ENCODE peak calls at places on chromosomes 7 and 10, in eight cellular contexts. K is tibial nerve, O is fibroblast of lung, T is cardiac muscle cell, M is IMR-90, I is PC-3, S is suprapubic skin, Z is uterus. U is an unnamed sample. For H3K4me1, the result is how much of the 10 kb centered on the place peaks cover.

GRCh38 chr10:23693398-23693797 is 254.5 kb downstream of the OTUD1 start:
- DNase-seq in I (no peak), K (no peak), S (no peak), Z (no peak), O (no peak), M (no peak), T (no peak), U (no peak)

GRCh38 chr10:49000437-49001398 is 61.1 kb upstream of the LRRC18 start:
- DNase-seq in I (no peak), T (no peak), Z (no peak), S (no peak), K (no peak), M (no peak), O (no peak), U (no peak)

GRCh38 chr7:148914208-148914777 is 30.2 kb upstream of the EZH2 start:
- DNase-seq in M (peak), K (no peak), O (peak), T (peak), S (no peak), Z (no peak), I (peak), U (no peak)

GRCh38 chr10:130177250-130177649 is 41.1 kb downstream of the GLRX3 start:
- DNase-seq in I (no peak), O (no peak), S (no peak), M (no peak), K (no peak), Z (no peak), T (no peak), U (no peak)

GRCh38 chr7:147833549-147833948 is 757.0 kb upstream of the C7orf33 start:
- DNase-seq in S (no peak), I (no peak), M (no peak), K (no peak), T (no peak), Z (no peak), O (no peak), U (no peak)

GRCh38 chr7:51278797-51279196 is 37.8 kb downstream of the COBL start:
- DNase-seq in S (no peak), T (no peak), I (peak), Z (no peak), M (no peak), O (no peak), K (no peak), U (no peak)

GRCh38 chr10:123808286-123808685 is 83.3 kb downstream of the CPXM2 start:
- DNase-seq in T (no peak), I (no peak), M (no peak), O (no peak), K (no peak), S (no peak), Z (no peak), U (no peak)

GRCh38 chr10:15223174-15223573 is 54.7 kb upstream of the NMT2 start:
- DNase-seq in M (peak), S (no peak), I (peak), K (no peak), T (peak), O (peak), Z (no peak), U (no peak)

GRCh38 chr10:131760416-131761166 is 140.2 kb upstream of the PPP2R2D start:
- DNase-seq in Z (no peak), M (no peak), O (no peak), K (no peak), I (no peak), T (no peak), S (no peak), U (no peak)

GRCh38 chr7:42283553-42283952 is 46.5 kb upstream of the GLI3 start:
- DNase-seq in Z (no peak), K (no peak), T (peak), I (peak), O (peak), S (no peak), M (no peak), U (no peak)

GRCh38 chr7:79308176-79308575 is 145.3 kb downstream of the MAGI2 start:
- DNase-seq in O (peak), S (no peak), T (peak), I (peak), M (no peak), K (peak), Z (no peak), U (no peak)

GRCh38 chr10:102230861-102231356 is 4.8 kb downstream of the ELOVL3 start:
- DNase-seq in M (no peak), O (no peak), S (no peak), K (no peak), I (no peak), Z (no peak), T (peak), U (peak)

GRCh38 chr10:103493362-103493871 is at the start of gene NEURL1:
- DNase-seq in K (no peak), S (no peak), O (no peak), I (no peak), T (no peak), Z (peak), M (no peak), U (no peak)

GRCh38 chr10:29517352-29517923 is 117.3 kb downstream of the SVIL start:
- DNase-seq in I (peak), K (peak), O (peak), S (no peak), T (peak), M (peak), Z (no peak), U (no peak)

GRCh38 chr10:121930729-121931085 is 2.9 kb upstream of the ATE1 start:
- DNase-seq in T (no peak), Z (no peak), K (no peak), S (no peak), I (no peak), O (no peak), M (no peak), U (no peak)
- H3K4me1 ChIP-seq in T (under half), Z (under half), K (under half), S (under half), I (under half), O (under half), M (under half), U (under half)

GRCh38 chr7:47689558-47689957 is 107.6 kb upstream of the TNS3 start:
- DNase-seq in M (no peak), K (no peak), O (no peak), T (no peak), I (no peak), S (no peak), Z (no peak), U (no peak)
- H3K4me1 ChIP-seq in M (under half), K (under half), O (under half), T (under half), I (under half), S (under half), Z (under half), U (under half)

DNA sequence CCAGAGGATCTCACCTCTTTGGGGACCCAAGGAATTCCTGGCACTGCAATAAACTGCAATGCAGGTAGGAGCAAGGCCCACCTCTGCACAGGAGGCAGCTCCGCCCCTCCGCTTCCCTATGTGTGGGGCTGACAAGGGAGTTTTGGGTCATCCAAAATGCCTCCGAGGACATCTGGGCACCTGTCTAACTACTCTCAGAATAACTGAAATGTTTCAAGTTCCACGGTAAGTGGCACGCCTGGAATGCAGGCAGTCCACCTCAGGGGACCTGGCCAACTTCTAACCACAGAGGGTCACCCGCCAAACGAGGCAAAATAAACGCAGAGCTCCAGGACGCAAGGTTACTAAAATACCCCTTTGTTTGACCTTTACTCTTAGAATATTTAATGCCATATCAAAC is 102.5 kb downstream of the FGFR2 start:
- DNase-seq in O (no peak), T (no peak), M (no peak), I (no peak), S (no peak), K (no peak), Z (no peak), U (no peak)
- H3K4me1 ChIP-seq in O (under half), T (under half), M (under half), I (under half), S (under half), K (under half), Z (under half), U (under half)

GRCh38 chr10:114507449-114507848 is 103.1 kb upstream of the AFAP1L2 start:
- DNase-seq in O (no peak), M (no peak), Z (no peak), K (no peak), S (no peak), T (no peak), I (no peak), U (peak)
- H3K4me1 ChIP-seq in O (under half), M (under half), Z (under half), K (half or more), S (half or more), T (under half), I (under half), U (half or more)

DNA sequence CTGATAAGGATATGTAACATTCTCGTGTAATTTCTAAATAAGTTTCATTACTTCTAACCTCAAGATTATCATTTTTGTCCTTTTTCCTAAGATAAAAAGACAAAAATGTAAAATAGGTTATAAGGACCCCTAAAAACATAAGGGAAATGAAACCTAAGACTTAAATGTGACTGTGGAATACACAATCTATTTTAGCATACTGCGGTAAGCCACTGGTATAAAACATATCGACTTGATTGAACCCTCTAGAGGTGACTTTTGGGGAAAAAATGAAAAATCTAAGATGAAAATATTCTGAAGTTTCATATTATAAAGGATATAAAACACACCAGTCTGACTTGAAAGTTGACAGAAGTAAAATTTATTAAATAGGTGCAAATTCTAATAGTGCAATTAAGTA is 1.9 kb downstream of the NAMPT start:
- DNase-seq in S (no peak), O (no peak), K (no peak), M (no peak), I (no peak), T (no peak), Z (no peak), U (no peak)
- H3K4me1 ChIP-seq in S (half or more), O (under half), K (half or more), M (under half), I (under half), T (under half), Z (under half), U (half or more)